ENCODE peak calls at places on chromosomes 3 and 15, in seven cellular contexts. S is NCI-H774, I is fibroblast of pulmonary artery, G is neuronal stem cell, T is choroid plexus epithelial cell, W is stomach, R is H7. V is an unnamed sample.

GRCh38 chr3:171790898-171791694 is 19.2 kb downstream of the PLD1 start:
- DNase-seq in I (peak), T (peak), R (no peak), W (no peak), G (no peak), S (no peak), V (peak)

GRCh38 chr3:196124608-196125007 is 42.7 kb upstream of the TFRC start:
- DNase-seq in S (no peak), T (no peak), W (no peak), I (no peak), G (no peak), R (no peak), V (no peak)

GRCh38 chr15:90075420-90076289 is 26.6 kb downstream of the IDH2 start:
- DNase-seq in S (no peak), I (no peak), R (peak), T (no peak), G (no peak), W (peak), V (peak)

GRCh38 chr3:122247825-122248185 is 64.3 kb downstream of the CASR start:
- DNase-seq in R (no peak), I (no peak), T (no peak), G (no peak), W (no peak), S (no peak), V (peak)

GRCh38 chr15:55789066-55789660 is 46.2 kb upstream of the PRTG start:
- DNase-seq in R (peak), S (no peak), I (no peak), W (no peak), G (no peak), T (no peak), V (no peak)

GRCh38 chr3:185306847-185307246 is 53.0 kb upstream of the EHHADH start:
- DNase-seq in I (no peak), T (no peak), W (no peak), G (no peak), S (no peak), R (no peak), V (no peak)

GRCh38 chr3:54065140-54065539 is 57.2 kb upstream of the CACNA2D3 start:
- DNase-seq in S (no peak), G (no peak), T (no peak), R (no peak), W (no peak), I (no peak), V (no peak)

GRCh38 chr3:12894629-12895028 is 53.3 kb upstream of the RPL32 start:
- DNase-seq in R (no peak), G (no peak), T (peak), S (no peak), I (no peak), W (no peak), V (no peak)

GRCh38 chr3:66478923-66479322 is 21.9 kb downstream of the LRIG1 start:
- DNase-seq in I (no peak), W (no peak), G (no peak), R (no peak), T (no peak), S (peak), V (no peak)

GRCh38 chr3:127692501-127693335 is 20.0 kb downstream of the ABTB1 start:
- DNase-seq in S (no peak), G (no peak), R (no peak), W (no peak), T (no peak), I (no peak), V (no peak)

GRCh38 chr3:43742935-43743334 is 52.2 kb downstream of the ABHD5 start:
- DNase-seq in G (no peak), W (no peak), I (peak), R (no peak), S (no peak), T (peak), V (no peak)

GRCh38 chr3:189808246-189809007 is 177.2 kb downstream of the TP63 start:
- DNase-seq in W (no peak), T (no peak), R (no peak), S (no peak), I (no peak), G (no peak), V (no peak)

GRCh38 chr15:68497206-68497910 is 65.4 kb upstream of the ITGA11 start:
- DNase-seq in G (no peak), I (no peak), R (peak), S (no peak), T (peak), W (no peak), V (peak)

GRCh38 chr3:126170073-126170916 is 10.1 kb downstream of the ALDH1L1 start:
- DNase-seq in I (no peak), G (no peak), S (no peak), T (no peak), W (no peak), R (no peak), V (no peak)

GRCh38 chr3:171874879-171875278 is 31.7 kb downstream of the TMEM212 start:
- DNase-seq in I (peak), R (no peak), W (no peak), S (no peak), G (no peak), T (peak), V (peak)

GRCh38 chr3:103306081-103306480 is 871.3 kb downstream of the ZPLD1 start:
- DNase-seq in I (no peak), G (no peak), W (no peak), S (no peak), R (no peak), T (no peak), V (no peak)

GRCh38 chr15:41018534-41018933 is 65.3 kb downstream of the CHAC1 start:
- DNase-seq in I (peak), W (peak), G (no peak), T (peak), S (no peak), R (no peak), V (peak)

GRCh38 chr15:37086521-37086920 is 13.8 kb downstream of the MEIS2 start:
- DNase-seq in G (no peak), T (no peak), R (no peak), I (no peak), S (no peak), W (no peak), V (no peak)

GRCh38 chr15:57747206-57747605 is 40.7 kb downstream of the POLR2M start:
- DNase-seq in G (no peak), I (no peak), S (no peak), W (peak), T (peak), R (no peak), V (no peak)

GRCh38 chr3:76308541-76308940 is 523.2 kb upstream of the ZNF717 start:
- DNase-seq in W (no peak), S (no peak), I (peak), G (no peak), R (no peak), T (peak), V (no peak)

GRCh38 chr3:41202834-41203345 is 3.6 kb downstream of the CTNNB1 start:
- DNase-seq in I (peak), T (peak), R (peak), W (no peak), G (no peak), S (no peak), V (peak)

GRCh38 chr15:71334874-71335273 is 219.6 kb downstream of the THSD4 start:
- DNase-seq in S (no peak), W (no peak), G (no peak), I (no peak), R (no peak), T (peak), V (no peak)

GRCh38 chr3:186815490-186815889 is 9.2 kb upstream of the RFC4 start:
- DNase-seq in T (peak), S (peak), I (peak), W (no peak), G (no peak), R (no peak), V (peak)

GRCh38 chr15:67685008-67685599 is 140.2 kb upstream of the SKOR1 start:
- DNase-seq in W (no peak), S (peak), G (peak), R (peak), I (peak), T (peak), V (peak)

GRCh38 chr15:76185716-76186115 is 125.6 kb downstream of the ETFA start:
- DNase-seq in T (peak), I (peak), G (peak), W (peak), R (peak), S (peak), V (peak)

GRCh38 chr3:19866751-19867347 is 67.2 kb downstream of the EFHB start:
- DNase-seq in T (peak), W (peak), R (peak), G (peak), S (peak), I (peak), V (peak)

GRCh38 chr3:66075281-66075680 is 36.6 kb upstream of the MAGI1 start:
- DNase-seq in G (no peak), W (no peak), T (peak), S (no peak), R (no peak), I (peak), V (peak)

GRCh38 chr3:188584958-188585689 is 431.2 kb downstream of the LPP start:
- DNase-seq in R (no peak), T (peak), S (no peak), W (no peak), I (peak), G (no peak), V (no peak)